ENCODE peak calls at places on chromosomes 3 and 15, in six cellular contexts. Q is stomach, O is HepG2, J is upper lobe of left lung, W is sigmoid colon, V is endothelial cell of umbilical vein. T is an unnamed sample. For H3K4me1, the result is how much of the 10 kb centered on the place peaks cover.

GRCh38 chr3:170765419-170766078 is 104.4 kb downstream of the RPL22L1 start:
- DNase-seq in Q (no peak), O (peak), J (no peak), W (no peak), V (no peak), T (no peak)

GRCh38 chr3:136070334-136070733 is 104.8 kb downstream of the PPP2R3A start:
- DNase-seq in Q (no peak), O (no peak), J (no peak), W (no peak), V (no peak), T (no peak)

GRCh38 chr3:187629711-187630110 is 40.5 kb downstream of the SST start:
- DNase-seq in Q (no peak), O (no peak), J (no peak), W (no peak), V (no peak), T (no peak)

GRCh38 chr15:98000249-98001203 is 40.0 kb downstream of the ARRDC4 start:
- DNase-seq in Q (no peak), O (no peak), J (no peak), W (no peak), V (no peak), T (no peak)

GRCh38 chr3:195907730-195908438 is 467 bp downstream of the TNK2 start:
- DNase-seq in Q (peak), O (no peak), J (peak), W (peak), V (no peak), T (peak)

GRCh38 chr15:80234883-80235282 is 17.1 kb downstream of the CTXND1 start:
- DNase-seq in Q (peak), O (no peak), J (no peak), W (no peak), V (peak), T (no peak)

GRCh38 chr3:149393355-149394165 is 16.1 kb upstream of the TM4SF1 start:
- DNase-seq in Q (peak), O (peak), J (no peak), W (no peak), V (peak), T (no peak)

GRCh38 chr3:63635186-63635585 is 17.3 kb upstream of the SNTN start:
- DNase-seq in Q (no peak), O (no peak), J (no peak), W (no peak), V (no peak), T (no peak)

GRCh38 chr15:66172339-66172980 is 81.1 kb downstream of the MEGF11 start:
- DNase-seq in Q (no peak), O (no peak), J (no peak), W (no peak), V (no peak), T (no peak)

DNA sequence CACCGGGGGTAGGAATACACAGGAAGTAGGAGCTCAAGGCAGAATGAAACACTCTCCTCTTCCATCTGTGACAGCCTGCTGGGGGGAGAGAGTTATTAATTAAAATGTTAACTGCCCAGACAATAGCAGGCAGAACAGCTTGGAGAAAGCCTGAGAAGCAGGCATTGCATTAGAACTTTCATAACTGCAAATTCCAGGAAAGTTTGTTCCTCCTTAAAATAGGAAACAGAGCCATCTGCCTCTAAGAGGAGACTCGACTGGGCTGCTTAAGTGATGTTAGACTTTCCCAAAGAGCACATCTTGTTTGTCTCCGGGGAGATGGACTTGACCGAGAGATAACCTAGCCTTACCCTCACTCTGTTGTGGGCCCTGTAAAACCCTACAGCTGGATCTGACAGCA is 69.5 kb downstream of the LRTM1 start:
- DNase-seq in Q (no peak), O (no peak), J (no peak), W (no peak), V (no peak), T (no peak)
- H3K4me1 ChIP-seq in Q (under half), O (under half), J (under half), W (under half), V (under half), T (under half)

GRCh38 chr3:111717601-111718000 is 122.5 kb upstream of the ZBED2 start:
- DNase-seq in Q (peak), O (peak), J (no peak), W (peak), V (peak), T (peak)
- TF ChIP-seq POLR2AphosphoS5 in Q (peak), O (no peak), J (no peak), W (peak), V (no peak), T (peak)

GRCh38 chr3:197504239-197505191 is 51.3 kb downstream of the BDH1 start:
- DNase-seq in Q (no peak), O (no peak), J (no peak), W (no peak), V (no peak), T (no peak)
- H3K4me1 ChIP-seq in Q (under half), O (half or more), J (under half), W (under half), V (under half), T (under half)

GRCh38 chr3:30341851-30342250 is 264.6 kb upstream of the TGFBR2 start:
- DNase-seq in Q (no peak), O (no peak), J (no peak), W (no peak), V (no peak), T (no peak)
- TF ChIP-seq POLR2AphosphoS5 in Q (no peak), O (no peak), J (no peak), W (no peak), V (no peak), T (no peak)

GRCh38 chr3:102226463-102226862 is 208.4 kb upstream of the ZPLD1 start:
- DNase-seq in Q (no peak), O (no peak), J (no peak), W (no peak), V (no peak), T (no peak)
- H3K4me1 ChIP-seq in Q (under half), O (under half), J (under half), W (under half), V (under half), T (under half)

GRCh38 chr15:70788114-70789049 is 25.0 kb upstream of the UACA start:
- DNase-seq in Q (no peak), O (peak), J (no peak), W (no peak), V (no peak), T (no peak)
- TF ChIP-seq POLR2AphosphoS5 in Q (no peak), O (no peak), J (no peak), W (no peak), V (no peak), T (no peak)

T was measured in prostate gland.